ENCODE peak calls at places on chromosomes 11 and 22, in seven cellular contexts. One of them, this sample, is unnamed.

GRCh38 chr22:24153353-24153752 is 27.9 kb upstream of the SUSD2 start:
- DNase-seq in HepG2: no peak
- DNase-seq in GM12878: no peak
- DNase-seq in HCT116: no peak
- DNase-seq in WTC11: no peak
- DNase-seq in HEK293T: no peak
- DNase-seq in K562: no peak
- DNase-seq in this sample: no peak

GRCh38 chr11:113132001-113132400 is 170.8 kb downstream of the NCAM1 start:
- DNase-seq in HCT116: no peak
- DNase-seq in WTC11: no peak
- DNase-seq in GM12878: no peak
- DNase-seq in K562: no peak
- DNase-seq in HepG2: no peak
- DNase-seq in HEK293T: no peak
- DNase-seq in this sample: no peak

GRCh38 chr11:130580372-130580771 is 131.9 kb downstream of the ADAMTS15 start:
- DNase-seq in HEK293T: no peak
- DNase-seq in GM12878: no peak
- DNase-seq in K562: no peak
- DNase-seq in HCT116: peak
- DNase-seq in HepG2: no peak
- DNase-seq in WTC11: no peak
- DNase-seq in this sample: no peak

GRCh38 chr11:126484266-126484665 is 128.8 kb downstream of the ST3GAL4 start:
- DNase-seq in WTC11: no peak
- DNase-seq in GM12878: no peak
- DNase-seq in K562: no peak
- DNase-seq in HepG2: peak
- DNase-seq in HEK293T: no peak
- DNase-seq in HCT116: no peak
- DNase-seq in this sample: no peak

GRCh38 chr11:19345519-19345847 is 104.7 kb upstream of the E2F8 start:
- DNase-seq in HepG2: no peak
- DNase-seq in K562: no peak
- DNase-seq in WTC11: peak
- DNase-seq in HCT116: no peak
- DNase-seq in GM12878: no peak
- DNase-seq in HEK293T: no peak
- DNase-seq in this sample: peak

GRCh38 chr11:105910095-105910715 is 111.8 kb downstream of the MSANTD4 start:
- DNase-seq in WTC11: no peak
- DNase-seq in HepG2: no peak
- DNase-seq in HCT116: no peak
- DNase-seq in K562: no peak
- DNase-seq in HEK293T: no peak
- DNase-seq in GM12878: no peak
- DNase-seq in this sample: no peak

GRCh38 chr11:133536198-133536597 is 3.9 kb upstream of the OPCML start:
- DNase-seq in HEK293T: no peak
- DNase-seq in HCT116: no peak
- DNase-seq in K562: no peak
- DNase-seq in WTC11: no peak
- DNase-seq in GM12878: no peak
- DNase-seq in HepG2: no peak
- DNase-seq in this sample: no peak

GRCh38 chr11:63866211-63866610 is 27.3 kb downstream of the MARK2 start:
- DNase-seq in WTC11: no peak
- DNase-seq in GM12878: peak
- DNase-seq in HepG2: no peak
- DNase-seq in HEK293T: no peak
- DNase-seq in K562: no peak
- DNase-seq in HCT116: no peak
- DNase-seq in this sample: no peak

GRCh38 chr22:17201285-17201945 is 17.8 kb downstream of the ADA2 start:
- DNase-seq in GM12878: no peak
- DNase-seq in HCT116: no peak
- DNase-seq in WTC11: no peak
- DNase-seq in HepG2: peak
- DNase-seq in HEK293T: no peak
- DNase-seq in K562: no peak
- DNase-seq in this sample: no peak

GRCh38 chr11:17267576-17267975 is 9.0 kb upstream of the NUCB2 start:
- DNase-seq in HCT116: peak
- DNase-seq in HEK293T: no peak
- DNase-seq in WTC11: no peak
- DNase-seq in GM12878: no peak
- DNase-seq in K562: peak
- DNase-seq in HepG2: no peak
- DNase-seq in this sample: no peak

GRCh38 chr11:57321996-57322880 is 2.5 kb downstream of the TNKS1BP1 start:
- DNase-seq in HCT116: peak
- DNase-seq in K562: peak
- DNase-seq in HEK293T: peak
- DNase-seq in WTC11: peak
- DNase-seq in HepG2: peak
- DNase-seq in GM12878: no peak
- DNase-seq in this sample: no peak

GRCh38 chr11:45246241-45246640 is 39.9 kb downstream of the SYT13 start:
- DNase-seq in WTC11: no peak
- DNase-seq in K562: no peak
- DNase-seq in HepG2: no peak
- DNase-seq in HEK293T: no peak
- DNase-seq in HCT116: no peak
- DNase-seq in GM12878: no peak
- DNase-seq in this sample: no peak

GRCh38 chr22:29690481-29690880 is 29.3 kb upstream of the CABP7 start:
- DNase-seq in K562: no peak
- DNase-seq in HepG2: no peak
- DNase-seq in HEK293T: no peak
- DNase-seq in WTC11: no peak
- DNase-seq in GM12878: no peak
- DNase-seq in HCT116: no peak
- DNase-seq in this sample: no peak

GRCh38 chr11:61163714-61164609 is 2.7 kb upstream of the VPS37C start:
- DNase-seq in WTC11: no peak
- DNase-seq in HepG2: no peak
- DNase-seq in HCT116: no peak
- DNase-seq in GM12878: no peak
- DNase-seq in K562: peak
- DNase-seq in HEK293T: no peak
- DNase-seq in this sample: no peak

GRCh38 chr22:50569041-50569459 is 6.3 kb upstream of the SYCE3 start:
- DNase-seq in HepG2: peak
- DNase-seq in HEK293T: no peak
- DNase-seq in HCT116: no peak
- DNase-seq in WTC11: no peak
- DNase-seq in GM12878: no peak
- DNase-seq in K562: no peak
- DNase-seq in this sample: no peak

GRCh38 chr11:33842236-33842915 is 49.5 kb downstream of the LMO2 start:
- DNase-seq in WTC11: no peak
- DNase-seq in GM12878: no peak
- DNase-seq in HEK293T: no peak
- DNase-seq in K562: no peak
- DNase-seq in HepG2: no peak
- DNase-seq in HCT116: no peak
- DNase-seq in this sample: no peak

GRCh38 chr11:70480711-70481110 is 82.4 kb downstream of the CTTN start:
- DNase-seq in HCT116: no peak
- DNase-seq in K562: no peak
- DNase-seq in WTC11: no peak
- DNase-seq in GM12878: no peak
- DNase-seq in HepG2: no peak
- DNase-seq in HEK293T: no peak
- DNase-seq in this sample: no peak

GRCh38 chr11:110053848-110054414 is 39.3 kb upstream of the ZC3H12C start:
- DNase-seq in HEK293T: no peak
- DNase-seq in HepG2: no peak
- DNase-seq in HCT116: no peak
- DNase-seq in K562: no peak
- DNase-seq in GM12878: no peak
- DNase-seq in WTC11: peak
- DNase-seq in this sample: no peak

GRCh38 chr11:26493616-26494015 is 78.4 kb downstream of the MUC15 start:
- DNase-seq in WTC11: no peak
- DNase-seq in HCT116: no peak
- DNase-seq in HepG2: no peak
- DNase-seq in GM12878: no peak
- DNase-seq in HEK293T: no peak
- DNase-seq in K562: no peak
- DNase-seq in this sample: no peak

GRCh38 chr22:20079745-20080444 is at the start of gene DGCR8:
- DNase-seq in HepG2: peak
- DNase-seq in HEK293T: peak
- DNase-seq in GM12878: peak
- DNase-seq in HCT116: peak
- DNase-seq in WTC11: peak
- DNase-seq in K562: peak
- DNase-seq in this sample: peak

GRCh38 chr11:65777821-65778361 is 2.9 kb downstream of the AP5B1 start:
- DNase-seq in WTC11: no peak
- DNase-seq in HEK293T: no peak
- DNase-seq in K562: no peak
- DNase-seq in HepG2: no peak
- DNase-seq in HCT116: no peak
- DNase-seq in GM12878: no peak
- DNase-seq in this sample: no peak

DNA sequence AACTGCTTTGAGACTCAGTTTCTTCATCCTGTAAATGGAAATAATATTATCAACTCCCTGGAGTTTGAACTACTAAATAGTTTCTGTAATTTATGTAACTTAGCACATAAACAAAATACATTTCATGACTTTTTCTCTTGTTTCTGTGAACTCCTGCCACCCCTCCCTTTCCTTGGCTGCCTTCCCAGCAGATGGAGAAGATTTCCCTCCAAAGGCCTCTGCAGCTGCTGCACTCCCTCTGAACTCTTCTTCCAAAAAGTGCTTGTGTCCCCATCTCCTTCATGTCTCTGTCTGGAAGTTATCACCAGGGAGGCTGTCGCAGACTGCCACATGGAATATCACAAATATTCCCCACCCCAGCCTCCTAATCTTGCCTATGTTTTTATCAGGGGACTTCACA is 1068.4 kb downstream of the OPCML start:
- DNase-seq in HEK293T: no peak
- DNase-seq in HepG2: no peak
- DNase-seq in HCT116: no peak
- DNase-seq in GM12878: no peak
- DNase-seq in WTC11: no peak
- DNase-seq in K562: no peak
- DNase-seq in this sample: no peak
- TF ChIP-seq SP1 in HEK293T: no peak
- TF ChIP-seq SP1 in HepG2: no peak
- TF ChIP-seq SP1 in HCT116: no peak
- TF ChIP-seq SP1 in GM12878: no peak
- TF ChIP-seq SP1 in WTC11: no peak
- TF ChIP-seq SP1 in K562: no peak
- TF ChIP-seq SP1 in this sample: no peak

GRCh38 chr11:117911694-117912093 is 17.5 kb downstream of the TMPRSS13 start:
- DNase-seq in HepG2: no peak
- DNase-seq in WTC11: no peak
- DNase-seq in GM12878: no peak
- DNase-seq in K562: no peak
- DNase-seq in HEK293T: no peak
- DNase-seq in HCT116: no peak
- DNase-seq in this sample: no peak

GRCh38 chr11:117908959-117909610 is 20.1 kb downstream of the TMPRSS13 start:
- DNase-seq in HEK293T: no peak
- DNase-seq in HepG2: no peak
- DNase-seq in GM12878: no peak
- DNase-seq in K562: no peak
- DNase-seq in HCT116: no peak
- DNase-seq in WTC11: no peak
- DNase-seq in this sample: no peak

GRCh38 chr11:117909611-117910382 is 19.4 kb downstream of the TMPRSS13 start:
- DNase-seq in HCT116: no peak
- DNase-seq in HepG2: no peak
- DNase-seq in GM12878: no peak
- DNase-seq in WTC11: no peak
- DNase-seq in HEK293T: no peak
- DNase-seq in K562: peak
- DNase-seq in this sample: no peak

GRCh38 chr11:117910941-117911630 is 18.1 kb downstream of the TMPRSS13 start:
- DNase-seq in HCT116: no peak
- DNase-seq in WTC11: no peak
- DNase-seq in HEK293T: no peak
- DNase-seq in HepG2: no peak
- DNase-seq in K562: no peak
- DNase-seq in GM12878: no peak
- DNase-seq in this sample: no peak

GRCh38 chr11:117910525-117910924 is 18.7 kb downstream of the TMPRSS13 start:
- DNase-seq in HCT116: no peak
- DNase-seq in GM12878: no peak
- DNase-seq in WTC11: no peak
- DNase-seq in K562: no peak
- DNase-seq in HEK293T: no peak
- DNase-seq in HepG2: no peak
- DNase-seq in this sample: no peak
- TF ChIP-seq SP1 in HCT116: no peak
- TF ChIP-seq SP1 in GM12878: no peak
- TF ChIP-seq SP1 in WTC11: no peak
- TF ChIP-seq SP1 in K562: no peak
- TF ChIP-seq SP1 in HEK293T: no peak
- TF ChIP-seq SP1 in HepG2: no peak
- TF ChIP-seq SP1 in this sample: no peak

DNA sequence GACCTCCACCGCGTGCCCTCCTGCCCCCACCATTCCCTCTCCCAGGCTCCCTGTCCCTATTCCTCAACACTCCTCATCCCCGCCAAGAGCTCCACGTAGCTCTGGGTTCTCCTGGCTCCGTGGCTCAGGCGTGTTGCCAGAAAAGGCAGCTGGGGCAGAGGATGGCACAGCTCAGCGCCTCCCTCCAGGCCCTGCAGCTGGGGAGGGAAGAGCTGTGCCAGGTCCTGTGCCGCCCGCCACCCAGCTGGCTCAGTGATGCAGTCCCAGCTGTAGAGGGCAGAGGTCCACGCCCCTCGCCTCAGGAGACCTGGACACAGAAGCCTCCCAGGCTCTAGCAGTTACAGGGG is 4.2 kb downstream of the ARHGAP1 start:
- DNase-seq in GM12878: no peak
- DNase-seq in HEK293T: no peak
- DNase-seq in WTC11: no peak
- DNase-seq in K562: no peak
- DNase-seq in HepG2: no peak
- DNase-seq in HCT116: no peak
- DNase-seq in this sample: no peak
- TF ChIP-seq SP1 in GM12878: no peak
- TF ChIP-seq SP1 in HEK293T: no peak
- TF ChIP-seq SP1 in WTC11: no peak
- TF ChIP-seq SP1 in K562: no peak
- TF ChIP-seq SP1 in HepG2: no peak
- TF ChIP-seq SP1 in HCT116: no peak
- TF ChIP-seq SP1 in this sample: no peak

DNA sequence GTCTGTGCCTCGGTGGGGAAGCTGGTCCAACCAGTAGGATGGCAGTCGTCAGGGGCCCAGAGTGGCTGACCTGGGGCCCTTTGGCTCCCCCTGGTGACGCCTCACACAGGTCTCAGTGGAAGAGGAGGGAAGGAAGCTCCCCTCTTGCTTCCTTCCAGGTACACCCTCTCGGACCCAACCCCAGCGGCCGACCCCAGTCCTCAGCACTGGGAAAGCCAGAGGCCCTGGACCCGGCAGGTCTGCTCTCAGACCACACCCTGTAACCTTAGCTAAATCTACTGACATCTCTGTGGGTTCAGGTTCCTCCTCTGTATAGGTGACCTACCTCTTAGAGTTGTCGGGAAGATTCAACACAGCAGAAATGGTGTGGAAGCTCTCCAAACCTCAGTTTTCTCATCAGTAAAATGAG is 3.4 kb upstream of the SCUBE1 start:
- DNase-seq in K562: peak
- DNase-seq in HEK293T: peak
- DNase-seq in GM12878: no peak
- DNase-seq in WTC11: peak
- DNase-seq in HCT116: peak
- DNase-seq in HepG2: peak
- DNase-seq in this sample: peak
- TF ChIP-seq SP1 in K562: no peak
- TF ChIP-seq SP1 in HEK293T: no peak
- TF ChIP-seq SP1 in GM12878: no peak
- TF ChIP-seq SP1 in WTC11: no peak
- TF ChIP-seq SP1 in HCT116: no peak
- TF ChIP-seq SP1 in HepG2: no peak
- TF ChIP-seq SP1 in this sample: no peak